ENCODE peak calls at places on chromosomes 4 and X, in nine cellular contexts. Q, C, U, S, R, K, E, D and T are unnamed samples.

GRCh38 chr4:114349543-114350175 is 248.9 kb upstream of the UGT8 start:
- DNase-seq in U (no peak), D (peak), S (no peak), C (no peak), K (peak), R (no peak), Q (no peak), E (no peak), T (peak)

GRCh38 chr4:89316931-89317366 is 9.3 kb upstream of the GPRIN3 start:
- DNase-seq in C (no peak), K (peak), R (no peak), S (no peak), Q (no peak), E (no peak), U (peak), D (peak), T (peak)

GRCh38 chr4:88965053-88965452 is 91.9 kb downstream of the FAM13A start:
- DNase-seq in C (no peak), R (no peak), D (no peak), K (no peak), U (no peak), Q (no peak), E (no peak), S (no peak), T (no peak)

GRCh38 chr4:152102184-152103000 is 341.6 kb upstream of the GATB start:
- DNase-seq in U (no peak), D (peak), K (peak), S (no peak), R (no peak), C (no peak), E (no peak), Q (no peak), T (no peak)

GRCh38 chr4:107619065-107619464 is 101.0 kb downstream of the PAPSS1 start:
- DNase-seq in U (no peak), E (no peak), R (no peak), C (no peak), D (peak), K (peak), Q (no peak), S (peak), T (peak)

GRCh38 chrX:1686642-1687041 is 71.8 kb downstream of the ASMT start:
- DNase-seq in S (no peak), C (no peak), E (no peak), K (no peak), D (peak), R (no peak), Q (no peak), U (no peak), T (no peak)

GRCh38 chrX:139194571-139195280 is 335.8 kb upstream of the F9 start:
- DNase-seq in R (no peak), D (no peak), U (no peak), Q (no peak), K (no peak), E (no peak), S (peak), C (no peak), T (no peak)

GRCh38 chr4:22676058-22676457 is 16.7 kb upstream of the GBA3 start:
- DNase-seq in E (no peak), U (no peak), C (no peak), K (no peak), R (no peak), S (no peak), D (no peak), Q (no peak), T (no peak)

GRCh38 chr4:76035799-76036389 is at the start of gene CXCL11:
- DNase-seq in D (no peak), E (no peak), C (no peak), S (no peak), R (no peak), K (no peak), U (no peak), Q (no peak), T (no peak)

GRCh38 chrX:51496501-51497291 is at the start of gene NUDT11:
- DNase-seq in U (no peak), Q (no peak), R (peak), E (peak), D (no peak), S (peak), K (no peak), C (peak), T (no peak)

GRCh38 chr4:140806175-140806574 is 50.0 kb upstream of the TBC1D9 start:
- DNase-seq in U (no peak), S (no peak), E (no peak), Q (no peak), C (no peak), D (no peak), R (no peak), K (no peak), T (no peak)

GRCh38 chr4:144647095-144647959 is 1.4 kb downstream of the HHIP start:
- DNase-seq in R (no peak), D (no peak), C (no peak), U (no peak), Q (no peak), K (no peak), E (no peak), S (no peak), T (no peak)

GRCh38 chr4:77636902-77637301 is 31.3 kb downstream of the CXCL13 start:
- DNase-seq in Q (no peak), S (no peak), C (no peak), R (no peak), U (no peak), E (peak), D (peak), K (peak), T (peak)

GRCh38 chr4:8157944-8158709 is 486 bp downstream of the ABLIM2 start:
- DNase-seq in Q (no peak), C (no peak), S (no peak), R (no peak), E (no peak), K (no peak), U (no peak), D (no peak), T (no peak)